ENCODE peak calls at places on chromosome 11, in four cellular contexts. F is A549, X is body of pancreas, K is HCT116. H is an unnamed sample.

GRCh38 chr11:12156301-12157140 is 46.1 kb downstream of the MICAL2 start:
- ATAC-seq in F (no peak), X (no peak), K (no peak), H (no peak)

GRCh38 chr11:14101388-14101787 is 138.9 kb downstream of the SPON1 start:
- ATAC-seq in F (no peak), X (no peak), K (no peak), H (no peak)

GRCh38 chr11:111671383-111671782 is 69.1 kb downstream of the SIK2 start:
- ATAC-seq in F (no peak), X (no peak), K (no peak), H (no peak)

GRCh38 chr11:106333678-106334077 is 256.2 kb downstream of the AASDHPPT start:
- ATAC-seq in F (no peak), X (no peak), K (no peak), H (no peak)

GRCh38 chr11:60844870-60845221 is 2.9 kb downstream of the CCDC86 start:
- ATAC-seq in F (no peak), X (no peak), K (no peak), H (no peak)

GRCh38 chr11:110835103-110835502 is 122.9 kb upstream of the ARHGAP20 start:
- ATAC-seq in F (no peak), X (no peak), K (no peak), H (no peak)

GRCh38 chr11:96143016-96143670 is 199.9 kb downstream of the MAML2 start:
- ATAC-seq in F (no peak), X (no peak), K (no peak), H (peak; percentile 53)

GRCh38 chr11:47345890-47346563 is 6.5 kb downstream of the MYBPC3 start:
- ATAC-seq in F (no peak), X (no peak), K (no peak), H (no peak)

GRCh38 chr11:118341749-118342489 is 586 bp downstream of the CD3D start:
- ATAC-seq in F (no peak), X (no peak), K (no peak), H (no peak)

GRCh38 chr11:118207079-118207478 is 17.7 kb downstream of the JAML start:
- ATAC-seq in F (no peak), X (no peak), K (no peak), H (no peak)

GRCh38 chr11:94128171-94128745 is 383 bp upstream of the PANX1 start:
- ATAC-seq in F (peak; percentile 47), X (peak; percentile 19), K (peak; percentile 31), H (peak; percentile 23)

GRCh38 chr11:45736424-45736823 is 68.5 kb upstream of the SLC35C1 start:
- ATAC-seq in F (peak; percentile 52), X (peak; percentile 42), K (no peak), H (peak; percentile 93)

GRCh38 chr11:9740202-9740881 is 76.5 kb downstream of the SWAP70 start:
- ATAC-seq in F (peak; percentile 92), X (no peak), K (no peak), H (no peak)

GRCh38 chr11:92770981-92771380 is 198.5 kb upstream of the MTNR1B start:
- ATAC-seq in F (no peak), X (no peak), K (no peak), H (no peak)

GRCh38 chr11:85718991-85719807 is 33.2 kb upstream of the CCDC89 start:
- ATAC-seq in F (peak; percentile 97), X (peak; percentile 80), K (peak; percentile 88), H (peak; percentile 89)

GRCh38 chr11:105033344-105033743 is 1.6 kb downstream of the CASP1 start:
- ATAC-seq in F (no peak), X (no peak), K (no peak), H (peak; percentile 26)

GRCh38 chr11:46633291-46634217 is 16.2 kb downstream of the ATG13 start:
- ATAC-seq in F (no peak), X (no peak), K (no peak), H (no peak)

GRCh38 chr11:5507177-5507576 is 2.6 kb downstream of the UBQLN3 start:
- ATAC-seq in F (no peak), X (no peak), K (no peak), H (no peak)

GRCh38 chr11:33324211-33324985 is 67.2 kb downstream of the HIPK3 start:
- ATAC-seq in F (peak; percentile 65), X (no peak), K (no peak), H (no peak)

GRCh38 chr11:58998480-58999290 is 59.4 kb downstream of the GLYATL1 start:
- ATAC-seq in F (no peak), X (peak; percentile 75), K (no peak), H (no peak)

GRCh38 chr11:126336065-126336464 is 19.4 kb upstream of the ST3GAL4 start:
- ATAC-seq in F (no peak), X (no peak), K (no peak), H (no peak)

GRCh38 chr11:12207384-12208150 is 97.2 kb downstream of the MICAL2 start:
- ATAC-seq in F (no peak), X (no peak), K (no peak), H (no peak)

GRCh38 chr11:117220568-117220967 is 11.3 kb downstream of the PCSK7 start:
- ATAC-seq in F (no peak), X (peak; percentile 49), K (no peak), H (peak; percentile 52)

GRCh38 chr11:11163256-11163655 is 189.8 kb downstream of the CSNK2A3 start:
- ATAC-seq in F (peak; percentile 95), X (no peak), K (peak; percentile 96), H (no peak)

GRCh38 chr11:64687641-64688533 is 35.1 kb downstream of the NRXN2 start:
- ATAC-seq in F (peak; percentile 25), X (peak; percentile 6), K (peak; percentile 26), H (peak; percentile 31)

GRCh38 chr11:129391350-129391749 is 15.7 kb downstream of the BARX2 start:
- ATAC-seq in F (no peak), X (no peak), K (no peak), H (no peak)

GRCh38 chr11:129388824-129389223 is 13.2 kb downstream of the BARX2 start:
- ATAC-seq in F (no peak), X (no peak), K (no peak), H (no peak)

GRCh38 chr11:129392995-129393394 is 17.3 kb downstream of the BARX2 start:
- ATAC-seq in F (no peak), X (no peak), K (no peak), H (no peak)

GRCh38 chr11:129391864-129392263 is 16.2 kb downstream of the BARX2 start:
- ATAC-seq in F (no peak), X (no peak), K (no peak), H (no peak)

GRCh38 chr11:129390303-129390816 is 14.7 kb downstream of the BARX2 start:
- ATAC-seq in F (no peak), X (no peak), K (no peak), H (no peak)
- H3K4me3 ChIP-seq in F (no peak overlapping the region), X (no peak overlapping the region), K (no peak overlapping the region), H (no peak overlapping the region)

DNA sequence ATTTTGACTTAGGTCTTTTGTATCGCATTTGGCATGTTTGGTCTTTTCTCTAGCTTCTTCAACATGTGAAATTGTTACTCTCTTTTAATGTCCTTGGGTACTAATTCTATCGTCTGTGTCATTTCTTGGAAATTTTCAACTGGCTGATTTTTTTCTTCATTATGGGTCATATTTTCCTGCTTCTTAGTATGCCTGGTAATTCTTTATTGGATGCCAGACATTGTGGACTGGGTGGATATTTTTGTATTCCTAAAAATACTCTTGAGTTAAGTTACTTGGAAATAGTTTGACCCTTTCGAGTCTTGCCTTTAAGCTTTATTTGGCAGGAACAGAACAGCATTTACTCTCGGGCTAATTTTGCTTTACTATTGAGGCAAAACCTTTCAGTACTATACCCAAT is 140.1 kb downstream of the ETS1 start:
- ATAC-seq in F (no peak), X (no peak), K (no peak), H (no peak)
- TF ChIP-seq POLR2A in F (no peak), X (no peak), K (no peak), H (no peak)

GRCh38 chr11:1335811-1336761 is 26.7 kb upstream of the TOLLIP start:
- ATAC-seq in F (peak; percentile 51), X (peak; percentile 56), K (peak; percentile 60), H (peak; percentile 86)
- H3K4me3 ChIP-seq in F (peak overlapping the region; percentile 58), X (no peak overlapping the region), K (peak overlapping the region; percentile 36), H (peak overlapping the region; percentile 56)

GRCh38 chr11:8690374-8691342 is 8.1 kb downstream of the RPL27A start:
- ATAC-seq in F (no peak), X (no peak), K (no peak), H (no peak)
- TF ChIP-seq POLR2A in F (no peak), X (no peak), K (no peak), H (no peak)

DNA sequence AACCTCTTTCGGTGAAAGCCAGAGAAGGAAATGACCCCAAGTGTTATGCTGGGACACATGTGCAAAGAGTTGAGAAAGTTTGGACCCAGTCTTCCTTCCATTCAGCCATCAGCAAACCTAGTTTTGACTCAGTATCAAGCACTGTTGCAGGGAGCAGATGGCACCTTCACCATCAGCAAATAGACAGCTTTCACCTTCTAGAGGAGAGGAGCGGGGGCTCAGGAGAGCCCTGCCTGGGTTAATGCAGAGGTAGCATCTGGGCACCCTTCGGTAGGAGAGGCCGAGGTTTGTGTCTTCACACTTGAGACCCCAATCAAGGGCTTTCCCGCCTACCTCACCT is 16.2 kb upstream of the MFRP start:
- ATAC-seq in F (no peak), X (peak; percentile 2), K (no peak), H (no peak)
- H3K4me3 ChIP-seq in F (no peak overlapping the region), X (no peak overlapping the region), K (no peak overlapping the region), H (no peak overlapping the region)

GRCh38 chr11:72007089-72007476 is 8.4 kb downstream of the IL18BP start:
- ATAC-seq in F (no peak), X (no peak), K (no peak), H (no peak)

GRCh38 chr11:72007587-72007986 is 8.9 kb downstream of the IL18BP start:
- ATAC-seq in F (no peak), X (no peak), K (no peak), H (no peak)

GRCh38 chr11:72005347-72006260 is 6.9 kb downstream of the IL18BP start:
- ATAC-seq in F (peak; percentile 6), X (no peak), K (no peak), H (no peak)

GRCh38 chr11:72004515-72005346 is 6.0 kb downstream of the IL18BP start:
- ATAC-seq in F (peak; percentile 3), X (no peak), K (no peak), H (no peak)

GRCh38 chr11:72006309-72007088 is 7.8 kb downstream of the IL18BP start:
- ATAC-seq in F (no peak), X (no peak), K (no peak), H (no peak)
- TF ChIP-seq POLR2A in F (no peak), X (no peak), K (no peak), H (no peak)

GRCh38 chr11:131906963-131907362 is 536.5 kb downstream of the NTM start:
- ATAC-seq in F (no peak), X (no peak), K (no peak), H (no peak)

GRCh38 chr11:131904756-131905155 is 534.3 kb downstream of the NTM start:
- ATAC-seq in F (no peak), X (no peak), K (no peak), H (no peak)

GRCh38 chr11:131908316-131908715 is 537.9 kb downstream of the NTM start:
- ATAC-seq in F (no peak), X (no peak), K (no peak), H (no peak)

GRCh38 chr11:131909426-131910200 is 539.2 kb downstream of the NTM start:
- ATAC-seq in F (no peak), X (no peak), K (no peak), H (no peak)

GRCh38 chr11:131907371-131907770 is 537.0 kb downstream of the NTM start:
- ATAC-seq in F (no peak), X (no peak), K (no peak), H (no peak)
- H3K4me3 ChIP-seq in F (no peak overlapping the region), X (no peak overlapping the region), K (no peak overlapping the region), H (no peak overlapping the region)

H was measured in gastroesophageal sphincter.